ENCODE peak calls at places on chromosomes 12 and 14, in eight cellular contexts. U is stimulated activated CD4-positive, alpha-beta T cell treated with anti-CD3 and anti-CD28 coated beads, Interleukin-1b, Interleukin-23, amount 100 ng/mL, for 24 hours; K is RCC 7860; W is effector memory CD4-positive, alpha-beta T cell; I is fibroblast of pulmonary artery; O is GM10248; X is NCI-H1417; L is WERI-Rb-1. P is an unnamed sample.

GRCh38 chr12:57837779-57838562 is 8.6 kb downstream of the CTDSP2 start:
- DNase-seq in U (no peak), K (no peak), W (no peak), I (peak), O (no peak), X (peak), L (no peak), P (no peak)

GRCh38 chr14:61444215-61444768 is 122.9 kb downstream of the PRKCH start:
- DNase-seq in U (peak), K (no peak), W (peak), I (no peak), O (peak), X (peak), L (no peak), P (no peak)

GRCh38 chr12:70011353-70011752 is 186.3 kb downstream of the MYRFL start:
- DNase-seq in U (no peak), K (no peak), W (no peak), I (no peak), O (no peak), X (no peak), L (no peak), P (no peak)

GRCh38 chr12:91177380-91177779 is 5.2 kb downstream of the DCN start:
- DNase-seq in U (no peak), K (no peak), W (no peak), I (no peak), O (no peak), X (no peak), L (no peak), P (no peak)

GRCh38 chr14:88535149-88535548 is 19.7 kb downstream of the PTPN21 start:
- DNase-seq in U (no peak), K (no peak), W (no peak), I (no peak), O (no peak), X (no peak), L (no peak), P (no peak)

GRCh38 chr12:750356-751191 is 1.8 kb upstream of the WNK1 start:
- DNase-seq in U (no peak), K (no peak), W (no peak), I (no peak), O (no peak), X (no peak), L (no peak), P (no peak)

GRCh38 chr14:77804592-77804991 is 4.7 kb downstream of the ADCK1 start:
- DNase-seq in U (peak), K (no peak), W (no peak), I (peak), O (peak), X (no peak), L (peak), P (no peak)

GRCh38 chr12:88579941-88580871 is at the start of gene KITLG:
- DNase-seq in U (peak), K (peak), W (no peak), I (peak), O (peak), X (peak), L (peak), P (peak)

GRCh38 chr12:11729008-11729407 is 79.5 kb downstream of the ETV6 start:
- DNase-seq in U (no peak), K (no peak), W (no peak), I (no peak), O (no peak), X (peak), L (no peak), P (no peak)

GRCh38 chr12:12294215-12295005 is 27.6 kb upstream of the LRP6 start:
- DNase-seq in U (no peak), K (no peak), W (no peak), I (peak), O (no peak), X (no peak), L (no peak), P (no peak)

GRCh38 chr12:69821441-69822204 is 3.4 kb upstream of the MYRFL start:
- DNase-seq in U (no peak), K (peak), W (no peak), I (peak), O (no peak), X (no peak), L (no peak), P (no peak)

GRCh38 chr12:31235868-31236395 is 90.0 kb downstream of the SINHCAF start:
- DNase-seq in U (no peak), K (no peak), W (no peak), I (no peak), O (no peak), X (no peak), L (no peak), P (no peak)

GRCh38 chr12:93018610-93019009 is 89.5 kb upstream of the EEA1 start:
- DNase-seq in U (no peak), K (no peak), W (no peak), I (no peak), O (no peak), X (no peak), L (no peak), P (no peak)

GRCh38 chr12:16788888-16789790 is 183.2 kb upstream of the LMO3 start:
- DNase-seq in U (no peak), K (no peak), W (no peak), I (peak), O (no peak), X (no peak), L (no peak), P (no peak)

GRCh38 chr12:69834566-69834965 is 9.5 kb downstream of the MYRFL start:
- DNase-seq in U (no peak), K (no peak), W (no peak), I (no peak), O (no peak), X (no peak), L (no peak), P (no peak)

GRCh38 chr12:12612403-12612802 is 727 bp downstream of the CREBL2 start:
- DNase-seq in U (no peak), K (peak), W (no peak), I (peak), O (peak), X (no peak), L (peak), P (no peak)